ENCODE peak calls at places on chromosomes 5 and 9, in ten cellular contexts. O, Q, A, Y, J, K, C, B, M and F are unnamed samples.

GRCh38 chr5:110846621-110847020 is 107.8 kb downstream of the SLC25A46 start:
- DNase-seq in A (no peak), J (no peak), K (no peak), Y (no peak), O (no peak), Q (no peak), B (no peak), C (no peak), M (no peak), F (no peak)

GRCh38 chr5:127561254-127561653 is 43.8 kb downstream of the PRRC1 start:
- DNase-seq in A (no peak), Q (no peak), O (peak; percentile 79), M (no peak), J (no peak), B (peak; percentile 22), Y (no peak), K (no peak), C (no peak), F (no peak)

GRCh38 chr9:136239963-136240330 is 5.7 kb downstream of the QSOX2 start:
- DNase-seq in C (no peak), O (no peak), A (no peak), K (no peak), M (no peak), B (no peak), J (peak; percentile 70), Y (no peak), Q (peak; percentile 83), F (peak; percentile 80)

GRCh38 chr9:35756743-35757526 is 2.9 kb upstream of the MSMP start:
- DNase-seq in Y (peak; percentile 60), C (peak; percentile 91), B (peak; percentile 83), Q (peak; percentile 77), A (peak; percentile 54), K (peak; percentile 78), J (peak; percentile 79), M (peak; percentile 90), O (peak; percentile 24), F (peak; percentile 10)

GRCh38 chr9:8718121-8718725 is 918.6 kb upstream of the DMAC1 start:
- DNase-seq in K (no peak), Q (no peak), O (peak; percentile 63), M (no peak), J (no peak), Y (no peak), A (no peak), B (peak; percentile 78), C (peak; percentile 34), F (peak; percentile 28)

GRCh38 chr5:139416651-139417050 is 12.8 kb upstream of the SPATA24 start:
- DNase-seq in B (no peak), O (no peak), A (no peak), C (no peak), J (peak; percentile 73), K (no peak), Y (no peak), Q (no peak), M (no peak), F (peak; percentile 41)

GRCh38 chr9:72207278-72207677 is 58.0 kb downstream of the GDA start:
- DNase-seq in O (no peak), Q (no peak), M (no peak), B (no peak), Y (no peak), J (no peak), A (no peak), C (no peak), K (peak; percentile 37), F (no peak)

GRCh38 chr5:171823269-171823668 is 37.7 kb downstream of the SMIM23 start:
- DNase-seq in M (no peak), Y (no peak), C (no peak), B (no peak), O (no peak), J (peak; percentile 83), Q (no peak), K (no peak), A (no peak), F (no peak)

GRCh38 chr5:8906303-8906967 is 639.4 kb downstream of the SEMA5A start:
- DNase-seq in Y (no peak), C (no peak), B (no peak), J (no peak), Q (no peak), O (peak; percentile 63), K (no peak), A (no peak), M (no peak), F (no peak)

GRCh38 chr5:172505403-172505759 is 51.1 kb upstream of the SH3PXD2B start:
- DNase-seq in C (no peak), B (no peak), Q (no peak), A (no peak), M (peak; percentile 19), K (no peak), O (no peak), J (peak; percentile 7), Y (no peak), F (no peak)